ENCODE peak calls at places on chromosomes 1 and 21, in six cellular contexts. Y, H, R, S, X and K are unnamed samples.
A peak's percentile ranks its signal among the peaks of the same experiment; 100 is the strongest.

GRCh38 chr1:24180676-24181075 is 6.4 kb downstream of the IFNLR1 start:
- DNase-seq in Y (no peak), H (no peak), R (no peak), S (no peak), X (no peak), K (no peak)

GRCh38 chr21:37073417-37074194 is 552 bp downstream of the TTC3 start:
- DNase-seq in Y (no peak), H (no peak), R (peak; percentile 78), S (no peak), X (peak; percentile 48), K (peak; percentile 67)

GRCh38 chr1:228085287-228085926 is 2.9 kb downstream of the ARF1 start:
- DNase-seq in Y (no peak), H (no peak), R (peak; percentile 81), S (no peak), X (peak; percentile 79), K (peak; percentile 84)

GRCh38 chr1:173148971-173149370 is 58.2 kb downstream of the TNFSF4 start:
- DNase-seq in Y (no peak), H (no peak), R (no peak), S (no peak), X (no peak), K (peak; percentile 51)

GRCh38 chr1:119829636-119830035 is 18.4 kb upstream of the REG4 start:
- DNase-seq in Y (no peak), H (no peak), R (no peak), S (no peak), X (no peak), K (no peak)

GRCh38 chr1:910311-910880 is 13.3 kb upstream of the SAMD11 start:
- DNase-seq in Y (no peak), H (no peak), R (no peak), S (no peak), X (no peak), K (no peak)

GRCh38 chr21:38306407-38306806 is 49.6 kb downstream of the KCNJ15 start:
- DNase-seq in Y (no peak), H (no peak), R (no peak), S (no peak), X (no peak), K (peak; percentile 96)

GRCh38 chr1:155295183-155295941 is 5.9 kb downstream of the PKLR start:
- DNase-seq in Y (peak; percentile 68), H (no peak), R (no peak), S (no peak), X (no peak), K (no peak)

GRCh38 chr1:12005488-12006166 is 13.7 kb upstream of the MIIP start:
- DNase-seq in Y (no peak), H (no peak), R (no peak), S (no peak), X (no peak), K (no peak)

GRCh38 chr1:228374711-228375577 is 31.7 kb downstream of the TRIM11 start:
- DNase-seq in Y (no peak), H (no peak), R (no peak), S (no peak), X (no peak), K (peak; percentile 94)

GRCh38 chr1:85240174-85240601 is 19.3 kb downstream of the C1orf52 start:
- DNase-seq in Y (peak; percentile 47), H (no peak), R (peak; percentile 30), S (no peak), X (peak; percentile 19), K (peak; percentile 18)

GRCh38 chr1:18939398-18940302 is 16.8 kb downstream of the IFFO2 start:
- DNase-seq in Y (no peak), H (no peak), R (peak; percentile 66), S (no peak), X (peak; percentile 79), K (peak; percentile 73)

GRCh38 chr1:15489052-15489736 is 13.3 kb downstream of the CELA2B start:
- DNase-seq in Y (no peak), H (no peak), R (no peak), S (no peak), X (no peak), K (no peak)

GRCh38 chr21:41295721-41296254 is 20.8 kb upstream of the FAM3B start:
- DNase-seq in Y (no peak), H (no peak), R (no peak), S (no peak), X (no peak), K (no peak)

GRCh38 chr1:220796530-220796929 is 9.8 kb downstream of the MTARC1 start:
- DNase-seq in Y (no peak), H (no peak), R (no peak), S (no peak), X (no peak), K (no peak)

GRCh38 chr1:156510709-156511108 is 10.1 kb upstream of the MEF2D start:
- DNase-seq in Y (no peak), H (no peak), R (no peak), S (no peak), X (no peak), K (peak; percentile 85)

GRCh38 chr1:198118136-198118535 is 38.7 kb upstream of the NEK7 start:
- DNase-seq in Y (no peak), H (no peak), R (peak; percentile 59), S (no peak), X (peak; percentile 76), K (peak; percentile 99)

GRCh38 chr1:153531638-153532037 is 4.2 kb downstream of the S100A6 start:
- DNase-seq in Y (no peak), H (no peak), R (no peak), S (no peak), X (no peak), K (no peak)

GRCh38 chr1:1664941-1665814 is 6.4 kb upstream of the CDK11B start:
- DNase-seq in Y (no peak), H (no peak), R (no peak), S (no peak), X (no peak), K (no peak)

GRCh38 chr1:3541465-3541864 is 69.8 kb downstream of the MEGF6 start:
- DNase-seq in Y (no peak), H (no peak), R (no peak), S (no peak), X (peak; percentile 52), K (no peak)

GRCh38 chr1:116328671-116329070 is 44.4 kb upstream of the ATP1A1 start:
- DNase-seq in Y (no peak), H (no peak), R (no peak), S (no peak), X (no peak), K (no peak)

GRCh38 chr1:165253818-165254254 is 102.7 kb downstream of the LMX1A start:
- DNase-seq in Y (no peak), H (no peak), R (no peak), S (no peak), X (no peak), K (no peak)

GRCh38 chr1:73998348-73998959 is 199.5 kb downstream of the LRRIQ3 start:
- DNase-seq in Y (no peak), H (no peak), R (peak; percentile 30), S (no peak), X (peak; percentile 49), K (peak; percentile 32)

GRCh38 chr1:26723013-26723991 is 27.5 kb downstream of the ARID1A start:
- DNase-seq in Y (peak; percentile 88), H (peak; percentile 54), R (peak; percentile 98), S (no peak), X (peak; percentile 59), K (peak; percentile 99)

GRCh38 chr1:212179394-212180076 is 105.7 kb upstream of the PPP2R5A start:
- DNase-seq in Y (no peak), H (no peak), R (peak; percentile 88), S (no peak), X (peak; percentile 91), K (peak; percentile 97)

GRCh38 chr1:202046227-202046626 is 35.8 kb downstream of the ELF3 start:
- DNase-seq in Y (no peak), H (no peak), R (no peak), S (no peak), X (peak; percentile 43), K (no peak)

GRCh38 chr1:21149430-21149861 is 27.3 kb downstream of the EIF4G3 start:
- DNase-seq in Y (no peak), H (no peak), R (peak; percentile 88), S (no peak), X (peak; percentile 18), K (peak; percentile 56)

GRCh38 chr1:209875510-209875909 is 47.7 kb downstream of the UTP25 start:
- DNase-seq in Y (peak; percentile 60), H (peak; percentile 24), R (peak; percentile 70), S (no peak), X (peak; percentile 39), K (peak; percentile 67)

GRCh38 chr1:216771922-216772321 is 48.7 kb upstream of the ESRRG start:
- DNase-seq in Y (no peak), H (no peak), R (no peak), S (no peak), X (no peak), K (no peak)

GRCh38 chr21:43279578-43279894 is 110.7 kb downstream of the CRYAA start:
- DNase-seq in Y (no peak), H (no peak), R (no peak), S (no peak), X (no peak), K (no peak)

GRCh38 chr1:210850556-210850955 is 283.4 kb downstream of the KCNH1 start:
- DNase-seq in Y (no peak), H (no peak), R (no peak), S (no peak), X (no peak), K (no peak)

GRCh38 chr1:200279810-200280411 is 129.9 kb downstream of the ZNF281 start:
- DNase-seq in Y (peak; percentile 71), H (no peak), R (peak; percentile 51), S (peak; percentile 36), X (peak; percentile 87), K (peak; percentile 60)

GRCh38 chr1:160621633-160622413 is 25.0 kb downstream of the SLAMF1 start:
- DNase-seq in Y (no peak), H (no peak), R (no peak), S (no peak), X (peak; percentile 79), K (no peak)

GRCh38 chr1:218828125-218828650 is 345.5 kb upstream of the LYPLAL1 start:
- DNase-seq in Y (no peak), H (no peak), R (no peak), S (no peak), X (no peak), K (no peak)
- H4K91ac ChIP-seq in Y (no peak overlapping the region), H (no peak overlapping the region), R (no peak overlapping the region), S (no peak overlapping the region), X (no peak overlapping the region), K (no peak overlapping the region)

GRCh38 chr21:29454179-29454578 is 155.5 kb downstream of the BACH1 start:
- DNase-seq in Y (no peak), H (no peak), R (no peak), S (no peak), X (no peak), K (no peak)
- H3K4me2 ChIP-seq in Y (no peak overlapping the region), H (no peak overlapping the region), R (no peak overlapping the region), S (no peak overlapping the region), X (no peak overlapping the region), K (no peak overlapping the region)

DNA sequence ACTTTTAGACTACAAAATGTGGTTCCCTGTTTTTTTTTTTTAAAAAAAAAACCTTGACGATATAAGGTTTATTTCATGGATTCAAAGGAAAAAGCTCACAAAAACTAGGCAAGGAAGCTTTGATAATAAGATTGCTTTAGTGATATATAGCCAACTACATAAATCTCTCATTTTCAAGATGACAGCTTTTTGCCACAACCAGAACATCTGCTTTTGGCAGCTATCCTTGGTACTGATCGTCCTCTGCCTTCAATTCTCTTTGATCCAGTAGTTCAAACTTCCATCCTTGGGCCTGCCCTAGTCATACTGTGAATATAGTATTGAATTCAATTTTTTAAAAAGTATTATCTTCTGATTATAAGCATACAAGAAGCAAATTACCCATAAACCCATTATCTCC is 72.9 kb upstream of the CD53 start:
- DNase-seq in Y (no peak), H (no peak), R (no peak), S (no peak), X (no peak), K (no peak)
- H4K91ac ChIP-seq in Y (no peak overlapping the region), H (no peak overlapping the region), R (no peak overlapping the region), S (no peak overlapping the region), X (no peak overlapping the region), K (no peak overlapping the region)

GRCh38 chr1:150543500-150544143 is 5.6 kb upstream of the ADAMTSL4 start:
- DNase-seq in Y (no peak), H (no peak), R (peak; percentile 28), S (no peak), X (no peak), K (no peak)
- H3K4me2 ChIP-seq in Y (no peak overlapping the region), H (no peak overlapping the region), R (no peak overlapping the region), S (no peak overlapping the region), X (no peak overlapping the region), K (no peak overlapping the region)